ENCODE peak calls at places on chromosomes 3 and 15, in nine cellular contexts. One of them, this sample, is unnamed. For H3K4me1, the result is how much of the 10 kb centered on the place peaks cover.

GRCh38 chr3:17070560-17070959 is 185.8 kb downstream of the PLCL2 start:
- DNase-seq in uterus: no peak
- DNase-seq in body of pancreas: peak
- DNase-seq in esophagus squamous epithelium: no peak
- DNase-seq in ovary: peak
- DNase-seq in A549: peak
- DNase-seq in IMR-90: peak
- DNase-seq in upper lobe of left lung: no peak
- DNase-seq in adrenal gland: peak
- DNase-seq in this sample: no peak

GRCh38 chr3:155934215-155934614 is 63.8 kb downstream of the GMPS start:
- DNase-seq in ovary: no peak
- DNase-seq in uterus: no peak
- DNase-seq in adrenal gland: no peak
- DNase-seq in upper lobe of left lung: no peak
- DNase-seq in IMR-90: peak
- DNase-seq in A549: no peak
- DNase-seq in esophagus squamous epithelium: no peak
- DNase-seq in body of pancreas: no peak
- DNase-seq in this sample: no peak

GRCh38 chr15:76994496-76994895 is 430 bp upstream of the PSTPIP1 start:
- DNase-seq in upper lobe of left lung: no peak
- DNase-seq in adrenal gland: no peak
- DNase-seq in uterus: no peak
- DNase-seq in IMR-90: no peak
- DNase-seq in esophagus squamous epithelium: no peak
- DNase-seq in A549: no peak
- DNase-seq in ovary: no peak
- DNase-seq in body of pancreas: no peak
- DNase-seq in this sample: no peak

GRCh38 chr3:168884353-168884903 is 779.1 kb downstream of the MECOM start:
- DNase-seq in upper lobe of left lung: no peak
- DNase-seq in IMR-90: peak
- DNase-seq in uterus: peak
- DNase-seq in body of pancreas: peak
- DNase-seq in esophagus squamous epithelium: no peak
- DNase-seq in ovary: no peak
- DNase-seq in A549: peak
- DNase-seq in adrenal gland: peak
- DNase-seq in this sample: no peak

GRCh38 chr3:71585126-71585525 is 1.6 kb upstream of the FOXP1 start:
- DNase-seq in esophagus squamous epithelium: no peak
- DNase-seq in upper lobe of left lung: no peak
- DNase-seq in adrenal gland: no peak
- DNase-seq in IMR-90: no peak
- DNase-seq in body of pancreas: peak
- DNase-seq in A549: peak
- DNase-seq in ovary: no peak
- DNase-seq in uterus: no peak
- DNase-seq in this sample: no peak

GRCh38 chr3:36244728-36245127 is 135.6 kb upstream of the STAC start:
- DNase-seq in upper lobe of left lung: no peak
- DNase-seq in A549: no peak
- DNase-seq in uterus: no peak
- DNase-seq in esophagus squamous epithelium: no peak
- DNase-seq in body of pancreas: no peak
- DNase-seq in IMR-90: no peak
- DNase-seq in ovary: no peak
- DNase-seq in adrenal gland: no peak
- DNase-seq in this sample: no peak

GRCh38 chr3:8416965-8417364 is 84.7 kb upstream of the LMCD1 start:
- DNase-seq in esophagus squamous epithelium: no peak
- DNase-seq in uterus: peak
- DNase-seq in IMR-90: peak
- DNase-seq in A549: peak
- DNase-seq in adrenal gland: peak
- DNase-seq in upper lobe of left lung: no peak
- DNase-seq in body of pancreas: peak
- DNase-seq in ovary: no peak
- DNase-seq in this sample: no peak

GRCh38 chr3:110773413-110773954 is 298.1 kb upstream of the NECTIN3 start:
- DNase-seq in uterus: no peak
- DNase-seq in adrenal gland: no peak
- DNase-seq in A549: peak
- DNase-seq in IMR-90: peak
- DNase-seq in upper lobe of left lung: no peak
- DNase-seq in ovary: no peak
- DNase-seq in esophagus squamous epithelium: no peak
- DNase-seq in body of pancreas: no peak
- DNase-seq in this sample: peak

GRCh38 chr3:16790432-16791379 is 94.0 kb upstream of the PLCL2 start:
- DNase-seq in body of pancreas: no peak
- DNase-seq in A549: no peak
- DNase-seq in uterus: no peak
- DNase-seq in adrenal gland: no peak
- DNase-seq in esophagus squamous epithelium: no peak
- DNase-seq in upper lobe of left lung: no peak
- DNase-seq in IMR-90: no peak
- DNase-seq in ovary: no peak
- DNase-seq in this sample: no peak

GRCh38 chr15:31511707-31512310 is 185.2 kb downstream of the KLF13 start:
- DNase-seq in A549: no peak
- DNase-seq in body of pancreas: no peak
- DNase-seq in ovary: no peak
- DNase-seq in uterus: no peak
- DNase-seq in esophagus squamous epithelium: no peak
- DNase-seq in upper lobe of left lung: no peak
- DNase-seq in adrenal gland: no peak
- DNase-seq in IMR-90: no peak
- DNase-seq in this sample: no peak

GRCh38 chr3:81910244-81910852 is 148.9 kb upstream of the GBE1 start:
- DNase-seq in body of pancreas: peak
- DNase-seq in adrenal gland: peak
- DNase-seq in ovary: no peak
- DNase-seq in A549: peak
- DNase-seq in upper lobe of left lung: no peak
- DNase-seq in uterus: no peak
- DNase-seq in esophagus squamous epithelium: no peak
- DNase-seq in IMR-90: peak
- DNase-seq in this sample: no peak

GRCh38 chr3:194095464-194095863 is 40.5 kb upstream of the HES1 start:
- DNase-seq in esophagus squamous epithelium: no peak
- DNase-seq in adrenal gland: no peak
- DNase-seq in upper lobe of left lung: no peak
- DNase-seq in IMR-90: no peak
- DNase-seq in uterus: no peak
- DNase-seq in body of pancreas: peak
- DNase-seq in ovary: no peak
- DNase-seq in A549: no peak
- DNase-seq in this sample: no peak

GRCh38 chr15:78641876-78642275 is 866 bp upstream of the CHRNB4 start:
- DNase-seq in ovary: no peak
- DNase-seq in upper lobe of left lung: no peak
- DNase-seq in body of pancreas: no peak
- DNase-seq in adrenal gland: no peak
- DNase-seq in uterus: no peak
- DNase-seq in A549: no peak
- DNase-seq in IMR-90: no peak
- DNase-seq in esophagus squamous epithelium: no peak
- DNase-seq in this sample: no peak

GRCh38 chr15:47820047-47820779 is 102.9 kb downstream of the SEMA6D start:
- DNase-seq in upper lobe of left lung: no peak
- DNase-seq in body of pancreas: no peak
- DNase-seq in IMR-90: peak
- DNase-seq in ovary: peak
- DNase-seq in uterus: no peak
- DNase-seq in A549: no peak
- DNase-seq in adrenal gland: no peak
- DNase-seq in esophagus squamous epithelium: no peak
- DNase-seq in this sample: no peak

GRCh38 chr3:147422226-147422933 is 13.2 kb downstream of the ZIC1 start:
- DNase-seq in ovary: no peak
- DNase-seq in upper lobe of left lung: no peak
- DNase-seq in body of pancreas: no peak
- DNase-seq in adrenal gland: no peak
- DNase-seq in A549: no peak
- DNase-seq in IMR-90: no peak
- DNase-seq in uterus: no peak
- DNase-seq in esophagus squamous epithelium: no peak
- DNase-seq in this sample: no peak

GRCh38 chr3:150490212-150490611 is 56.1 kb downstream of the SERP1 start:
- DNase-seq in upper lobe of left lung: no peak
- DNase-seq in A549: no peak
- DNase-seq in esophagus squamous epithelium: no peak
- DNase-seq in uterus: no peak
- DNase-seq in adrenal gland: no peak
- DNase-seq in body of pancreas: no peak
- DNase-seq in IMR-90: no peak
- DNase-seq in ovary: no peak
- DNase-seq in this sample: no peak

DNA sequence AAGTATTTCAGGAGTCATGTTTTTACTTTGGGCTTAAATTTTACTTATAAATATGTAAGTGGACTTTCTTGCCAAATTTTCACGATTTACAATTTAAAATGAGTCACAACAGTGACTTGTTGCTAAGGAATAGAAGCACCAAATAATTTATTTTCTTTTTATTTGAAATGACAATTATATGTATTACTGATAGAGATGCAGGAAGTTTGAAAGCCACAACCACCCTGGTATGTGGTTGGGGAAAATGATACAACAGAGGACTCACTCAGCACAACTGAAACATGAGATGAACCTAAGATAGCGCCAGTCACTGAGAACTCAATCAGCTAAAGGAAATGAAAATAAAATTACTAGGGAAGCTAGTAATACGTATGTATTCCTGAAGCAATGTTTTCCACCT is 90.2 kb downstream of the FMN1 start:
- DNase-seq in esophagus squamous epithelium: no peak
- DNase-seq in A549: no peak
- DNase-seq in uterus: no peak
- DNase-seq in body of pancreas: no peak
- DNase-seq in upper lobe of left lung: no peak
- DNase-seq in IMR-90: peak
- DNase-seq in ovary: no peak
- DNase-seq in adrenal gland: no peak
- DNase-seq in this sample: no peak
- H3K4me1 ChIP-seq in esophagus squamous epithelium: under half
- H3K4me1 ChIP-seq in A549: under half
- H3K4me1 ChIP-seq in uterus: under half
- H3K4me1 ChIP-seq in body of pancreas: under half
- H3K4me1 ChIP-seq in upper lobe of left lung: under half
- H3K4me1 ChIP-seq in IMR-90: under half
- H3K4me1 ChIP-seq in ovary: under half
- H3K4me1 ChIP-seq in adrenal gland: under half
- H3K4me1 ChIP-seq in this sample: under half

DNA sequence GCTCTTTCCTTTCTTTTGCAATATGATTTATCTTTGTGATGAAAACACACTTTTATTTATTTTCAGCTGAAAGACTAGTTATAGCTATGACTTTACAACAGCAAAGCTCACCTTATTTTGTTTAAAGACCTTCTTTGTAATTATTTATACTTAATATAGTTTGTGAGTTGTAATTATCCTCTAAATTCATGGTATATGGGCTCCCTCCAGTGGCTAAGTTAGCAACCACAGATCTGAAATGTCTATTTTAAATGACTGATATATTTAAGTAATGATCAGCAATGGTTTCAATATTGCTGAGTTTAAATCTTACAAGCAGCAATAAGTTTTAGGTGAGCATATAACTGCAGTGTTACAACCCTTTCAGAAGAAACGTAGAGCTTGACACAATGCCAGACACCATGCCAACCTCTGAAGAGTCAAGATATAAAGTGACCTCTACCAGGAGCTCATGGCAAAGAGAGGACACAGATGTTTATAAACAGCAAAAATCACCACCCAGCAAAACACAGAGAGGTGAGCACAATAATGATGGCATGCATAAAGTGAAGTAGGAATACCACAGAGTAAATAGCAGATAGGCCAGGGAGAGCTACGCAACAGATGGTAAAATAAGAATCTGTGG is 143.6 kb upstream of the ZNF385D start:
- DNase-seq in esophagus squamous epithelium: no peak
- DNase-seq in A549: peak
- DNase-seq in body of pancreas: no peak
- DNase-seq in IMR-90: peak
- DNase-seq in uterus: no peak
- DNase-seq in ovary: no peak
- DNase-seq in adrenal gland: no peak
- DNase-seq in upper lobe of left lung: no peak
- DNase-seq in this sample: no peak
- TF ChIP-seq CTCF in esophagus squamous epithelium: peak
- TF ChIP-seq CTCF in A549: peak
- TF ChIP-seq CTCF in body of pancreas: peak
- TF ChIP-seq CTCF in IMR-90: peak
- TF ChIP-seq CTCF in uterus: peak
- TF ChIP-seq CTCF in ovary: no peak
- TF ChIP-seq CTCF in adrenal gland: peak
- TF ChIP-seq CTCF in upper lobe of left lung: peak
- TF ChIP-seq CTCF in this sample: peak

GRCh38 chr3:127836004-127836882 is 13.9 kb upstream of the MGLL start:
- DNase-seq in upper lobe of left lung: no peak
- DNase-seq in adrenal gland: no peak
- DNase-seq in body of pancreas: no peak
- DNase-seq in uterus: no peak
- DNase-seq in esophagus squamous epithelium: no peak
- DNase-seq in IMR-90: no peak
- DNase-seq in A549: no peak
- DNase-seq in ovary: no peak
- DNase-seq in this sample: no peak
- TF ChIP-seq POLR2A in upper lobe of left lung: no peak
- TF ChIP-seq POLR2A in adrenal gland: no peak
- TF ChIP-seq POLR2A in body of pancreas: no peak
- TF ChIP-seq POLR2A in uterus: no peak
- TF ChIP-seq POLR2A in esophagus squamous epithelium: no peak
- TF ChIP-seq POLR2A in IMR-90: no peak
- TF ChIP-seq POLR2A in A549: no peak
- TF ChIP-seq POLR2A in ovary: no peak
- TF ChIP-seq POLR2A in this sample: no peak

DNA sequence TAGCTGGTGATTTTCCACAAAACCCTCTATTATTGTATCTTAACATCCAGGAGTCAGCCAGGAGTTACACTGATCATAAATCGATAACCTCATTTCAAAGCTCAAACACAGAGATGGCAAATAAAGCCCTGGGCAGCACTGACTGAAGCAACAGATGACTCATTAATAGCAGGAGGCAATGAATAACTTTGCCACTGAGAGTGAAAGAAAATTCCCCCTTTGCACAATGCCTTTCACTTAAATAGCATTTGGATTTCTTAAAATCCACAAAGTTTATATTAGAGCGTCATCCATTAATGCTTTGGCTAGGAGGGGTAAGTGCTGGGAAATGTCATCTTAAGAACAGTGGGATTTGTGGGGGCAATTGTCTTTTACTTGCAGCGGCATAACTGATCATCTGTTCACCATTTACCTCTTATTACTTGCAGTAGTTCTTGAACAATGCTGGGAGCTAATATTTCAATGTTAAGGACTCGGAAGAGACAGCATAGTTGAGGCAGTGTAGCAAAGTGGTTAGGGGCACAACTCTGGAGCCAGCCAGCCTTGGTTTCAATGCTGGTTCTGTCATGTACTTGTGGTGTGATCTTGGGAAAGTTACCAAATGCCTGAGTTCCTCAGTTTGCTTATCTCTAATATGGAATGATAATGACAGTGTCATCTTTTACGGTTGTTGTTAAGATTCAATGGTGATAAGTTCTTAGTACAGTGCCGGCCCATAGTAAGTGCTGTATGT is 630.4 kb upstream of the TBL1XR1 start:
- DNase-seq in adrenal gland: peak
- DNase-seq in body of pancreas: peak
- DNase-seq in upper lobe of left lung: no peak
- DNase-seq in esophagus squamous epithelium: no peak
- DNase-seq in A549: peak
- DNase-seq in uterus: no peak
- DNase-seq in ovary: no peak
- DNase-seq in IMR-90: peak
- DNase-seq in this sample: no peak
- H3K4me1 ChIP-seq in adrenal gland: under half
- H3K4me1 ChIP-seq in body of pancreas: under half
- H3K4me1 ChIP-seq in upper lobe of left lung: under half
- H3K4me1 ChIP-seq in esophagus squamous epithelium: under half
- H3K4me1 ChIP-seq in A549: half or more
- H3K4me1 ChIP-seq in uterus: under half
- H3K4me1 ChIP-seq in ovary: under half
- H3K4me1 ChIP-seq in IMR-90: under half
- H3K4me1 ChIP-seq in this sample: under half